ENCODE peak calls at places on chromosomes 2 and 18, in ten cellular contexts. One of them, this sample, is unnamed. For H3K4me1 and H3K27me3, the result is how much of the 10 kb centered on the place peaks cover.

GRCh38 chr18:37258131-37258530 is 307.5 kb downstream of the CELF4 start:
- DNase-seq in pancreas: no peak
- DNase-seq in sigmoid colon: no peak
- DNase-seq in IMR-90: no peak
- DNase-seq in fibroblast of lung: no peak
- DNase-seq in endodermal cell: no peak
- DNase-seq in cardiac muscle cell: no peak
- DNase-seq in heart right ventricle: no peak
- DNase-seq in mesendoderm: no peak
- DNase-seq in tibial nerve: no peak
- DNase-seq in this sample: no peak

GRCh38 chr2:127174977-127175376 is 45.1 kb downstream of the CYP27C1 start:
- DNase-seq in mesendoderm: no peak
- DNase-seq in endodermal cell: no peak
- DNase-seq in fibroblast of lung: no peak
- DNase-seq in heart right ventricle: no peak
- DNase-seq in cardiac muscle cell: no peak
- DNase-seq in sigmoid colon: peak
- DNase-seq in tibial nerve: peak
- DNase-seq in pancreas: no peak
- DNase-seq in IMR-90: peak
- DNase-seq in this sample: no peak

GRCh38 chr2:173947131-173947530 is 18.0 kb downstream of the SP3 start:
- DNase-seq in cardiac muscle cell: no peak
- DNase-seq in sigmoid colon: no peak
- DNase-seq in pancreas: no peak
- DNase-seq in fibroblast of lung: peak
- DNase-seq in heart right ventricle: no peak
- DNase-seq in IMR-90: no peak
- DNase-seq in endodermal cell: no peak
- DNase-seq in mesendoderm: no peak
- DNase-seq in tibial nerve: no peak
- DNase-seq in this sample: no peak

GRCh38 chr18:47260138-47260923 is 8.9 kb upstream of the SKOR2 start:
- DNase-seq in endodermal cell: peak
- DNase-seq in tibial nerve: no peak
- DNase-seq in sigmoid colon: no peak
- DNase-seq in pancreas: peak
- DNase-seq in cardiac muscle cell: peak
- DNase-seq in IMR-90: peak
- DNase-seq in fibroblast of lung: peak
- DNase-seq in mesendoderm: peak
- DNase-seq in heart right ventricle: peak
- DNase-seq in this sample: peak

GRCh38 chr2:27065128-27065527 is 6.3 kb downstream of the OST4 start:
- DNase-seq in cardiac muscle cell: no peak
- DNase-seq in tibial nerve: no peak
- DNase-seq in IMR-90: no peak
- DNase-seq in endodermal cell: no peak
- DNase-seq in sigmoid colon: no peak
- DNase-seq in mesendoderm: no peak
- DNase-seq in heart right ventricle: no peak
- DNase-seq in pancreas: no peak
- DNase-seq in fibroblast of lung: no peak
- DNase-seq in this sample: no peak

GRCh38 chr2:181459646-181460045 is 2.5 kb downstream of the ITGA4 start:
- DNase-seq in IMR-90: peak
- DNase-seq in pancreas: no peak
- DNase-seq in heart right ventricle: no peak
- DNase-seq in tibial nerve: no peak
- DNase-seq in sigmoid colon: no peak
- DNase-seq in mesendoderm: no peak
- DNase-seq in endodermal cell: no peak
- DNase-seq in fibroblast of lung: peak
- DNase-seq in cardiac muscle cell: no peak
- DNase-seq in this sample: no peak

GRCh38 chr2:168603439-168603961 is 147.4 kb downstream of the CERS6 start:
- DNase-seq in cardiac muscle cell: no peak
- DNase-seq in tibial nerve: no peak
- DNase-seq in sigmoid colon: no peak
- DNase-seq in mesendoderm: no peak
- DNase-seq in IMR-90: peak
- DNase-seq in pancreas: no peak
- DNase-seq in heart right ventricle: no peak
- DNase-seq in fibroblast of lung: peak
- DNase-seq in endodermal cell: no peak
- DNase-seq in this sample: no peak

GRCh38 chr2:144137705-144138428 is 382.1 kb downstream of the ZEB2 start:
- DNase-seq in sigmoid colon: no peak
- DNase-seq in IMR-90: peak
- DNase-seq in fibroblast of lung: peak
- DNase-seq in mesendoderm: peak
- DNase-seq in endodermal cell: no peak
- DNase-seq in cardiac muscle cell: no peak
- DNase-seq in heart right ventricle: no peak
- DNase-seq in tibial nerve: no peak
- DNase-seq in pancreas: no peak
- DNase-seq in this sample: no peak

GRCh38 chr18:14074187-14074586 is 58.0 kb downstream of the ZNF519 start:
- DNase-seq in endodermal cell: peak
- DNase-seq in fibroblast of lung: no peak
- DNase-seq in heart right ventricle: no peak
- DNase-seq in IMR-90: no peak
- DNase-seq in cardiac muscle cell: no peak
- DNase-seq in pancreas: no peak
- DNase-seq in mesendoderm: peak
- DNase-seq in tibial nerve: no peak
- DNase-seq in sigmoid colon: no peak
- DNase-seq in this sample: no peak

GRCh38 chr2:98911376-98912154 is 24.5 kb downstream of the CRACDL start:
- DNase-seq in sigmoid colon: peak
- DNase-seq in tibial nerve: no peak
- DNase-seq in mesendoderm: no peak
- DNase-seq in fibroblast of lung: peak
- DNase-seq in endodermal cell: peak
- DNase-seq in pancreas: no peak
- DNase-seq in IMR-90: peak
- DNase-seq in heart right ventricle: no peak
- DNase-seq in cardiac muscle cell: no peak
- DNase-seq in this sample: no peak

GRCh38 chr2:96584017-96584416 is 47.5 kb downstream of the ARID5A start:
- DNase-seq in endodermal cell: no peak
- DNase-seq in cardiac muscle cell: no peak
- DNase-seq in heart right ventricle: no peak
- DNase-seq in tibial nerve: no peak
- DNase-seq in pancreas: no peak
- DNase-seq in fibroblast of lung: peak
- DNase-seq in sigmoid colon: no peak
- DNase-seq in mesendoderm: no peak
- DNase-seq in IMR-90: peak
- DNase-seq in this sample: no peak

GRCh38 chr18:23515911-23516546 is 12.7 kb downstream of the RMC1 start:
- DNase-seq in pancreas: peak
- DNase-seq in cardiac muscle cell: peak
- DNase-seq in tibial nerve: peak
- DNase-seq in endodermal cell: peak
- DNase-seq in IMR-90: peak
- DNase-seq in sigmoid colon: peak
- DNase-seq in heart right ventricle: peak
- DNase-seq in mesendoderm: peak
- DNase-seq in fibroblast of lung: peak
- DNase-seq in this sample: no peak

GRCh38 chr2:85754313-85755095 is 713 bp downstream of the ATOH8 start:
- DNase-seq in tibial nerve: no peak
- DNase-seq in mesendoderm: peak
- DNase-seq in endodermal cell: peak
- DNase-seq in IMR-90: peak
- DNase-seq in pancreas: peak
- DNase-seq in cardiac muscle cell: peak
- DNase-seq in fibroblast of lung: peak
- DNase-seq in heart right ventricle: peak
- DNase-seq in sigmoid colon: no peak
- DNase-seq in this sample: no peak

GRCh38 chr2:34836361-34836760 is 1237.3 kb upstream of the FAM98A start:
- DNase-seq in endodermal cell: no peak
- DNase-seq in IMR-90: no peak
- DNase-seq in mesendoderm: no peak
- DNase-seq in sigmoid colon: no peak
- DNase-seq in tibial nerve: no peak
- DNase-seq in fibroblast of lung: no peak
- DNase-seq in cardiac muscle cell: no peak
- DNase-seq in heart right ventricle: no peak
- DNase-seq in pancreas: no peak
- DNase-seq in this sample: no peak

DNA sequence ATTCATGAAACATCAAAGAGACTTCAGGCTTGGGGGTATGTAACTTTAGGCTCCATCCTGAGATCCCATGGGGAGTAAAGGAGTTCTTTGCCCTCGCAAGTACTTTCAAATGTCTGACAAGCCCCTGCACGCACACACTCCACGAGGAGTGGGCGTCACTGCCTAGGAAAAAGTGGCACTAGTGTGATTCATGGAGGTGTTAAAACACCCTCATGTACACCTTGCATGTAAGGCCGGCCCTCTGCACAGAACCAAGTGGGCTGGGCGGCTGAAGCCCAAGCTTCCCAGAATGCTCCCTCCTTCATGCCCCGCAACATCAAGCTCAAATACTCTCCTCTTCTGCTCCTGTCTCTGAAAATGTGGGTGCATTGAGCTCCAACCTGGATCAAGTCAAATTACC is 7.8 kb downstream of the HS1BP3 start:
- DNase-seq in cardiac muscle cell: no peak
- DNase-seq in fibroblast of lung: no peak
- DNase-seq in heart right ventricle: no peak
- DNase-seq in pancreas: peak
- DNase-seq in tibial nerve: no peak
- DNase-seq in mesendoderm: no peak
- DNase-seq in IMR-90: no peak
- DNase-seq in sigmoid colon: no peak
- DNase-seq in endodermal cell: no peak
- DNase-seq in this sample: no peak
- H3K4me1 ChIP-seq in cardiac muscle cell: under half
- H3K4me1 ChIP-seq in fibroblast of lung: under half
- H3K4me1 ChIP-seq in heart right ventricle: under half
- H3K4me1 ChIP-seq in pancreas: under half
- H3K4me1 ChIP-seq in tibial nerve: under half
- H3K4me1 ChIP-seq in mesendoderm: under half
- H3K4me1 ChIP-seq in IMR-90: under half
- H3K4me1 ChIP-seq in sigmoid colon: half or more
- H3K4me1 ChIP-seq in endodermal cell: under half
- H3K4me1 ChIP-seq in this sample: under half

GRCh38 chr2:65932571-65932970 is 500.2 kb upstream of the SPRED2 start:
- DNase-seq in sigmoid colon: no peak
- DNase-seq in cardiac muscle cell: no peak
- DNase-seq in fibroblast of lung: no peak
- DNase-seq in mesendoderm: no peak
- DNase-seq in tibial nerve: no peak
- DNase-seq in endodermal cell: no peak
- DNase-seq in IMR-90: no peak
- DNase-seq in heart right ventricle: no peak
- DNase-seq in pancreas: no peak
- DNase-seq in this sample: no peak

GRCh38 chr2:65934992-65935629 is 499.8 kb upstream of the MEIS1 start:
- DNase-seq in cardiac muscle cell: no peak
- DNase-seq in IMR-90: no peak
- DNase-seq in mesendoderm: no peak
- DNase-seq in pancreas: no peak
- DNase-seq in sigmoid colon: no peak
- DNase-seq in tibial nerve: no peak
- DNase-seq in endodermal cell: no peak
- DNase-seq in heart right ventricle: no peak
- DNase-seq in fibroblast of lung: no peak
- DNase-seq in this sample: no peak

GRCh38 chr2:65930259-65930658 is 497.9 kb upstream of the SPRED2 start:
- DNase-seq in heart right ventricle: no peak
- DNase-seq in mesendoderm: no peak
- DNase-seq in endodermal cell: no peak
- DNase-seq in tibial nerve: no peak
- DNase-seq in fibroblast of lung: no peak
- DNase-seq in pancreas: no peak
- DNase-seq in IMR-90: no peak
- DNase-seq in sigmoid colon: no peak
- DNase-seq in cardiac muscle cell: no peak
- DNase-seq in this sample: no peak
- H3K27me3 ChIP-seq in heart right ventricle: under half
- H3K27me3 ChIP-seq in mesendoderm: under half
- H3K27me3 ChIP-seq in endodermal cell: under half
- H3K27me3 ChIP-seq in tibial nerve: under half
- H3K27me3 ChIP-seq in fibroblast of lung: under half
- H3K27me3 ChIP-seq in pancreas: under half
- H3K27me3 ChIP-seq in IMR-90: under half
- H3K27me3 ChIP-seq in sigmoid colon: under half
- H3K27me3 ChIP-seq in cardiac muscle cell: under half
- H3K27me3 ChIP-seq in this sample: under half

DNA sequence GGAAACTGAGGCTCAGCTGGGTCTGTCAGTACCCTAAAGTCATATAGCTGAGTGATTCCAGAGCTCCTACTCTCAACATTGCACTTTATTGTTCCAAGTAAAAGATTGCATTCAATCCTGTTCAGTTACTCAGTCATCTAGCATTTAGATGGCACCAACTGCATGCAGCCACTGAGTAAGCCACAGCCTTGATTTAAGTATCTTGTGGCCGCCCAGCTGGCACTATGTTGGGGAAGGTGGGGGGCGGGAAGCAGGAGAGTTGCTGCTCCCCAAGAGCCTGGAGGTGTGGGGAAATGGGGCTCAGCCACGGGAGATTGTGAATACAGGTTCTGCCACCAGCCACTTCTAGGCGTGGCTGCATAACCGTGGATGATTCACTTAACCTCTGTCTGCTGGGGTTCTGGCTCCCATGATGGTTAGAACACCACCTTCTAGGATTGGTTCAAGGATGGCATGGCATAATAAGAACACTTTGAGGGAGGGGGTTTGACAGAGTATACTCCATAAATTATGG is 17.1 kb downstream of the ZFP36L2 start:
- DNase-seq in tibial nerve: no peak
- DNase-seq in IMR-90: no peak
- DNase-seq in heart right ventricle: no peak
- DNase-seq in fibroblast of lung: no peak
- DNase-seq in sigmoid colon: no peak
- DNase-seq in pancreas: no peak
- DNase-seq in mesendoderm: no peak
- DNase-seq in cardiac muscle cell: no peak
- DNase-seq in endodermal cell: no peak
- DNase-seq in this sample: no peak
- H3K27ac ChIP-seq in tibial nerve: no peak
- H3K27ac ChIP-seq in IMR-90: no peak
- H3K27ac ChIP-seq in heart right ventricle: no peak
- H3K27ac ChIP-seq in fibroblast of lung: no peak
- H3K27ac ChIP-seq in sigmoid colon: no peak
- H3K27ac ChIP-seq in pancreas: no peak
- H3K27ac ChIP-seq in mesendoderm: no peak
- H3K27ac ChIP-seq in cardiac muscle cell: no peak
- H3K27ac ChIP-seq in endodermal cell: no peak
- H3K27ac ChIP-seq in this sample: no peak

DNA sequence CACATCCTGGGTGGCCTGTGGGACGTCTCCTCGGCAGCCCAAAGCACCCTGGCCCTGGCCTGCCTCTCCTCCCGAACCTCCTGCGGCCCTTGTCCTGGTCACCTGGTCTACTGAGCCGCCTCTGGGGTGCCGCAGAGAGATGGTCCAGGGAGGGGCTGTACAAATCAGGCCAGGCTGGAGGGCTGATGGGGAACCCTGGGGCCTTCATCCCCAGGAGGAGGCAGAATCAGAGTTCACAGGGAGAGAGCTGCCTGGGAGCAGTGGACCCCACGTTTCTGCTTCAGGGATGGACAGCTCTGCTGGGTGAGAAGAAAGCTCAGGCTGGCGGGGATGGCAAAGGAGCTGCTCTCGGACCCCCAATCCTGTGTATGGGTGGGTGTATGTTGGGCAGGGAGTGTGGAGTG is 73.2 kb upstream of the SMAD7 start:
- DNase-seq in pancreas: no peak
- DNase-seq in cardiac muscle cell: no peak
- DNase-seq in sigmoid colon: no peak
- DNase-seq in tibial nerve: no peak
- DNase-seq in fibroblast of lung: no peak
- DNase-seq in IMR-90: no peak
- DNase-seq in mesendoderm: no peak
- DNase-seq in heart right ventricle: no peak
- DNase-seq in endodermal cell: peak
- DNase-seq in this sample: no peak
- H3K4me1 ChIP-seq in pancreas: under half
- H3K4me1 ChIP-seq in cardiac muscle cell: under half
- H3K4me1 ChIP-seq in sigmoid colon: under half
- H3K4me1 ChIP-seq in tibial nerve: under half
- H3K4me1 ChIP-seq in fibroblast of lung: under half
- H3K4me1 ChIP-seq in IMR-90: under half
- H3K4me1 ChIP-seq in mesendoderm: under half
- H3K4me1 ChIP-seq in heart right ventricle: under half
- H3K4me1 ChIP-seq in endodermal cell: under half
- H3K4me1 ChIP-seq in this sample: under half

This sample was measured in left lung.